ENCODE peak calls at places on chromosome 19, in ten cellular contexts. T is cardiac muscle cell, A is neural progenitor cell, B is glutamatergic neuron, Z is pancreas, Q is fibroblast of pulmonary artery, J is retinal pigment epithelial cell, G is neural crest cell, L is choroid plexus epithelial cell, V is colonic mucosa. X is an unnamed sample.

GRCh38 chr19:343941-344624 is 513 bp downstream of the MIER2 start:
- DNase-seq in T (peak), A (peak), B (peak), Z (no peak), Q (peak), J (no peak), G (peak), L (peak), V (no peak), X (peak)

GRCh38 chr19:610801-611505 is 21.3 kb downstream of the HCN2 start:
- DNase-seq in T (no peak), A (no peak), B (peak), Z (no peak), Q (peak), J (peak), G (no peak), L (peak), V (no peak), X (no peak)

GRCh38 chr19:45177817-45178261 is at the start of gene TRAPPC6A:
- DNase-seq in T (no peak), A (no peak), B (peak), Z (no peak), Q (peak), J (no peak), G (no peak), L (peak), V (no peak), X (no peak)

GRCh38 chr19:38543286-38543806 is 74.4 kb downstream of the MAP4K1 start:
- DNase-seq in T (no peak), A (no peak), B (no peak), Z (no peak), Q (no peak), J (no peak), G (no peak), L (no peak), V (no peak), X (no peak)

GRCh38 chr19:41265376-41266153 is 1.4 kb downstream of the HNRNPUL1 start:
- DNase-seq in T (peak), A (peak), B (no peak), Z (no peak), Q (peak), J (no peak), G (peak), L (peak), V (peak), X (peak)

GRCh38 chr19:425056-425455 is 16.1 kb upstream of the C2CD4C start:
- DNase-seq in T (no peak), A (no peak), B (no peak), Z (no peak), Q (no peak), J (no peak), G (no peak), L (no peak), V (no peak), X (no peak)

GRCh38 chr19:45567609-45568008 is 17.0 kb downstream of the OPA3 start:
- DNase-seq in T (no peak), A (no peak), B (no peak), Z (no peak), Q (no peak), J (no peak), G (no peak), L (no peak), V (no peak), X (no peak)

GRCh38 chr19:5308471-5309437 is 31.9 kb downstream of the PTPRS start:
- DNase-seq in T (no peak), A (no peak), B (no peak), Z (peak), Q (peak), J (no peak), G (no peak), L (peak), V (peak), X (no peak)

GRCh38 chr19:34662919-34663318 is 14.0 kb downstream of the SCGB2B2 start:
- DNase-seq in T (no peak), A (peak), B (peak), Z (no peak), Q (peak), J (no peak), G (no peak), L (peak), V (no peak), X (peak)
- TF ChIP-seq CTCF in T (peak), A (peak), B (no peak), Z (peak), Q (peak), J (peak), G (peak), L (peak), V (no peak), X (peak)

DNA sequence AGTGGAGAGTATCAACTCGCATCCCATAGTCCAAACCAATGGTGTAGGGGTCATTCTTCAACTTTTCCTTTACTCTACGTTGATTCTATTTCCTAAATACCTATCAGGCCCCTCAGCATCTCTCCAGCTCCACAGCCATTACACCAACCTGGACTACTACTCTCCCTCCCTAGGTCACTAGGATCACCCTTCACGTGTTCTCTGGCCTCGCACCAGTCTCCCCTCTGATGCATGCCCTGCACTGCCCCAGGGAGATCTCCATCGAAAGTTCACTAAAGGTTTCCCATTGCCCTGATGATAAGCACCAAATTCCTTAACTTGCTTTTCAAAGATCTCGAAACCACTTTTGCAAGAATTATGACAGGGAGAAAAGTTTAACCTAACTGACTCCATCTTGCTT is 421.5 kb downstream of the TSHZ3 start:
- DNase-seq in T (no peak), A (no peak), B (no peak), Z (no peak), Q (no peak), J (no peak), G (no peak), L (no peak), V (no peak), X (no peak)
- TF ChIP-seq CTCF in T (no peak), A (no peak), B (no peak), Z (no peak), Q (no peak), J (no peak), G (no peak), L (no peak), V (no peak), X (no peak)

GRCh38 chr19:6769006-6769637 is 1.9 kb upstream of the SH2D3A start:
- DNase-seq in T (peak), A (peak), B (no peak), Z (no peak), Q (peak), J (no peak), G (no peak), L (peak), V (no peak), X (no peak)
- TF ChIP-seq CTCF in T (peak), A (peak), B (peak), Z (peak), Q (peak), J (peak), G (peak), L (peak), V (peak), X (no peak)

GRCh38 chr19:50432658-50433057 is at the start of gene MYBPC2:
- DNase-seq in T (peak), A (peak), B (no peak), Z (peak), Q (peak), J (no peak), G (no peak), L (peak), V (no peak), X (peak)
- TF ChIP-seq CTCF in T (no peak), A (no peak), B (no peak), Z (no peak), Q (no peak), J (no peak), G (no peak), L (no peak), V (no peak), X (no peak)

DNA sequence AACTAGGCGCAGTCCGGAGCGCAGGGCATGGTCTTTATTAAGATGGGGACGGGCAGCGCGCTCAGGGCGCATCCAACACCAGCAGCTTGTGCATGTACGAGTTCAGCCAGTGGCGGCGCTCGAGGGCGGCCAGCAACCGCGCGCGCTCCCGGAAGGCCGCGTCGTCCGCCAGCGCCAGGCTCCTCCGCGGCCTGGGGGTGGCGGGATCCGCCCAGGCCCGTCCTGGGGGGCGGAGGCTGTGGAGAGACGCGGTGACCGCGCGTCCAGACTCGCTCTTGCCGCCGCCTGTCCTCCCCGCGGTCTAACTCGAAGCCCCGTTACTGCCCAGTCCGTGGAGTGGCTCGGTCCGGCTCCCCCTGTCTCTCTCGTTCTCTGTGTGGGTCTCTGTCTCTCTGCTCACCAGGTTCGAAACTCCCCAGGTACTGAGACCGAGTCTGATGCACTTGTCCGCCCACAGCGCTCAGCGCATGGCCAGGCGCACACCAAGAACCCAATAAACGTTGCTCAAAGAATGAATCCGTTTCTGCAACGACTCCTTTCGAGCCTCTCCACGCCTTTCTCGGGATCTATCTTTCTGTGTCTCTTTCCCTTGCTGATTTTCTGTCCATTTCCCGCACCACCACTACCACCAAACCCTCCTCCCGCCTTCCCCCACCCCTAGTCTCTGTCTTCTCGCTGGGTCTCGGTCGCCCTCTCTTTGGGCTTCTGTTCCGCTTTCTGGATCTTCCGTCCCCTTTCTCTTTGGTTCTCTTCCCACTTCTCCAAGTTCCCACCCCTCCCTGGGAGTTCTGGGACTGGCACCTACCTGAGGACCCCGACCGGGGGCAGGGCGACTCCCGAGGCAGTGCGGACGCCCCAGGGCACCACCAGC is 599 bp downstream of the PTH2 start:
- DNase-seq in T (peak), A (peak), B (peak), Z (no peak), Q (peak), J (no peak), G (peak), L (peak), V (peak), X (peak)
- TF ChIP-seq CTCF in T (peak), A (peak), B (peak), Z (peak), Q (peak), J (peak), G (peak), L (peak), V (no peak), X (no peak)

DNA sequence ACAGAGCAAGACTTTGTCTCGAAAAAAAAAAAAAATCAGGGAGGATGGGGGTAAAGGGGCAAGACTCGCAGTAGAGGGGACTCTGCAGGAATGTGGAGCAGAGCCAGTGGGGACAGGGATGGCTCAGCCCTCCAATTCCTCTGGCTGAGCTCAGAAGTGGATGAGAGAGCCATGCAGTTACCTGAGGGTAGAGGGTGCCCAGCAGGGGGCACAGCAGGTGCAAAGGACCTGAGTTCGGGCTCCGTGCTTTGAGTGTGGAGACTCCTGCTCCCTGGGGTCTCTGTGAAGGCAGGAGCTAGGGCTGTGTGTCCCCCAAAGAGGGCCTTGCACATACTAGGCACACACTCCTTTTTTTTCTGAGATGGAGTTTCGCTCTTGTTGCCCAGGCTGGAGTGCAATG is 7.7 kb downstream of the DOCK6 start:
- DNase-seq in T (no peak), A (no peak), B (no peak), Z (no peak), Q (no peak), J (no peak), G (no peak), L (no peak), V (no peak), X (no peak)
- TF ChIP-seq CTCF in T (peak), A (no peak), B (no peak), Z (no peak), Q (no peak), J (peak), G (no peak), L (peak), V (no peak), X (no peak)

GRCh38 chr19:50906217-50906616 is 5.0 kb downstream of the KLK4 start:
- DNase-seq in T (peak), A (peak), B (peak), Z (peak), Q (peak), J (no peak), G (peak), L (peak), V (peak), X (peak)
- TF ChIP-seq CTCF in T (peak), A (peak), B (peak), Z (peak), Q (peak), J (peak), G (peak), L (peak), V (no peak), X (peak)

X was measured in Calu3.